ENCODE peak calls at places on chromosome 12, in four cellular contexts. Q is stomach, X is ovary, O is A549. S is an unnamed sample. For H3K4me1, the result is how much of the 10 kb centered on the place peaks cover.

GRCh38 chr12:62933871-62934798 is 815 bp downstream of the PPM1H start:
- DNase-seq in X (peak), Q (peak), O (peak), S (peak)

GRCh38 chr12:19694627-19695026 is 255.3 kb downstream of the AEBP2 start:
- DNase-seq in O (no peak), X (no peak), Q (no peak), S (no peak)

GRCh38 chr12:31736472-31736871 is 7.7 kb upstream of the AMN1 start:
- DNase-seq in O (peak), Q (no peak), X (no peak), S (no peak)

GRCh38 chr12:132186857-132187620 is 42.8 kb downstream of the NOC4L start:
- DNase-seq in X (no peak), O (no peak), Q (no peak), S (no peak)

GRCh38 chr12:58927112-58927511 is 6.8 kb upstream of the LRIG3 start:
- DNase-seq in X (no peak), Q (no peak), O (no peak), S (no peak)

GRCh38 chr12:104465379-104465778 is 8.6 kb downstream of the CHST11 start:
- DNase-seq in O (no peak), X (no peak), Q (no peak), S (no peak)

GRCh38 chr12:115660211-115660805 is 617.2 kb downstream of the MED13L start:
- DNase-seq in Q (peak), O (no peak), X (no peak), S (no peak)

GRCh38 chr12:105226219-105226618 is 9.8 kb downstream of the APPL2 start:
- DNase-seq in X (peak), Q (peak), O (no peak), S (peak)

GRCh38 chr12:103833095-103833777 is 7.8 kb downstream of the NT5DC3 start:
- DNase-seq in X (no peak), O (no peak), Q (no peak), S (no peak)

GRCh38 chr12:126760109-126760508 is 1506.9 kb upstream of the TMEM132C start:
- DNase-seq in O (no peak), X (no peak), Q (no peak), S (no peak)

GRCh38 chr12:62291888-62292760 is 31.9 kb downstream of the USP15 start:
- DNase-seq in X (no peak), Q (no peak), O (peak), S (no peak)

GRCh38 chr12:116077431-116077830 is 200.1 kb downstream of the MED13L start:
- DNase-seq in Q (no peak), O (no peak), X (no peak), S (no peak)

GRCh38 chr12:2813573-2814185 is 1.2 kb downstream of the ITFG2 start:
- DNase-seq in X (no peak), O (peak), Q (no peak), S (no peak)

GRCh38 chr12:112468041-112468440 is 49.3 kb downstream of the PTPN11 start:
- DNase-seq in X (no peak), Q (no peak), O (no peak), S (no peak)

GRCh38 chr12:132604108-132605054 is 6.0 kb downstream of the LRCOL1 start:
- DNase-seq in Q (no peak), O (no peak), X (no peak), S (peak)

GRCh38 chr12:28941248-28941647 is 207.8 kb upstream of the FAR2 start:
- DNase-seq in X (no peak), O (no peak), Q (no peak), S (no peak)

GRCh38 chr12:92628476-92628875 is 74.3 kb upstream of the PLEKHG7 start:
- DNase-seq in X (no peak), O (no peak), Q (no peak), S (no peak)

GRCh38 chr12:3533703-3534386 is 42.8 kb downstream of the PRMT8 start:
- DNase-seq in X (peak), Q (peak), O (no peak), S (no peak)

GRCh38 chr12:82176016-82176415 is 182.2 kb downstream of the CCDC59 start:
- DNase-seq in Q (no peak), X (no peak), O (no peak), S (no peak)

GRCh38 chr12:78864483-78865296 is at the start of gene SYT1:
- DNase-seq in X (peak), O (peak), Q (no peak), S (peak)
- TF ChIP-seq POLR2A in X (no peak), O (peak), Q (no peak), S (no peak)

DNA sequence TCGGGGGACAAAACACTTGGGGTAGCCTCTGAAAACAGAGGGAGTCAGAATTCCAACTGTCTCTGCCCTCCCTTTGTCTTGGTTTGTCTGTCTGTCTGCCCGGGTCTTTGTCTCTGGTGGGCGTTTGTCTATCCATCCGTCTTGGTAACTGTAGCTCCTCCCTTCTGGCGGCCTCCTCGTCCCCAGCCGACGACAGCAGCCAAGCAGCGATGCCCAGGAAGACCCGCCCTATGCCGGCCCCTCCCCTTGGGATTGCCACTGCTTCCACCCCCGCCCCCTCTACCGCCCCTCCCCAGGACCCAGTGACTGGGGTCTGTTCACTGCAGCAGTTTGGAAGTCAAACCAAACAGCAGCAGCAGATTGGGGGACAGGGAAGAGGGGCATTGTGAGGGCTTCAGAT is 2.2 kb upstream of the RARG start:
- DNase-seq in O (no peak), X (no peak), Q (no peak), S (peak)
- H3K4me1 ChIP-seq in O (under half), X (under half), Q (under half), S (under half)

GRCh38 chr12:121238604-121239334 is 28.8 kb downstream of the P2RX4 start:
- DNase-seq in X (no peak), Q (no peak), O (no peak), S (no peak)
- TF ChIP-seq POLR2A in X (no peak), Q (no peak), O (no peak), S (no peak)

DNA sequence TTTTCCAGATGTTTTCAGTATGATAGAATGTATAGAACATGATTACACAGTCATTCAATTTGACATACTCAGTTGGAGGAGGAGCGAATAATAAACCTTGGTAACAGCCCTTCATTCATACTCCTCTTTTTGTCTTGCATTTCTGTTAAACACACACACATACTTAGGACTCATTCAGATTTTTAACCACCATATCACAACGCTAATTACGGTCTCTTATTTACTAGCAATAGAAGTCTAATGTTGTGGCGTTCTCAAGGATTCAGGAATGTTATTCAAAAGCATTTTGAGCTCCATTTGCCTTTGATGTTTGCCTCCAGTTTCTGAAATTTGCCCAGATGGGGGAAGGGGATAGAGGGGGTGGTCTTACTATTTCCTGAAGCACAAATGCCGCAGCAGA is 227.1 kb downstream of the FBXL14 start:
- DNase-seq in O (no peak), Q (no peak), X (no peak), S (no peak)
- H3K4me1 ChIP-seq in O (under half), Q (under half), X (under half), S (under half)

DNA sequence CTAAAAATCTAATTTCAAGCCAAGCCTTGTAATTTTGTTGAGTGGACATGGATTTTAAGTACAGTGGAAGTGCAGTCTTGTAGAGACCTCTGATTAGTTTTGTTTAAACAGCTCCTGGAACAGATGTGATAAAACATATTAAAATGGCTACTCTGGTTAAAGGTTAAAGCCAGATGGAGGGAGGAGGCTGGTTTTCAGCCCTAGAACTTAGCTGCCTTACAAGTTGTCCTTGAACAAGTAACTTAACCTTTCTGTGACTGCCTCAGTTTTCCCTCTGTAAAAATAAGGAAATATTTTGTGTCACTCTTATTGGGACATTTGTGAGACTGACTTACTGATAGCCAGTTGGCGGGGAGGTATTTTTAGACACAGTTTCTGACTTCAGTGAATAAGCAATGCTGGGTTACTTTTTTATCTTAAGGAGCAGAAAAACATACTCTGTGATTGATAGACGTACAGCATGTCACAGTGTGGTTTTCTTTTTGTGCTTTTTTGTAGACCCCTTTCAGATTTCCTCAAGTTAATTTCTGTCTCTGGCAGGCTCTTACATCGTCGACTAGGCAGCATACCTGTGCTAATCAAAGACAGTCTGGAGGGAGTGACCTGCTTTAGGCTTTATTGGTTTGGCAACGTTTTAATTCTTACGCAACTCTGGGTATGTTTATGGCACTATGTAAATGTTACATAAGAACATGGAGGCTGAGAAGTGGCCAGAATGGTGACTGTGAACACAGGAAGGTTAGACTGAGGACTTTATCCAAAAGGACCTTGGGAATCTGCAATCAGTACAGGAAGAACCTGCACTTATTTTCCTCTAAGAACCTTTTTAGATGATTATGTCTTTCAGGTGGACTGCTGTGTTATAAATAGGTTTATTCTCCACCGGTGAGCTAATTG is 3.2 kb downstream of the ACVR1B start:
- DNase-seq in X (no peak), O (peak), Q (peak), S (no peak)
- TF ChIP-seq POLR2A in X (no peak), O (no peak), Q (no peak), S (peak)

GRCh38 chr12:96206957-96207356 is 12.8 kb downstream of the ELK3 start:
- DNase-seq in Q (no peak), O (no peak), X (no peak), S (no peak)

GRCh38 chr12:96204381-96204780 is 10.2 kb downstream of the ELK3 start:
- DNase-seq in Q (no peak), X (no peak), O (no peak), S (no peak)

GRCh38 chr12:96208346-96208745 is 14.2 kb downstream of the ELK3 start:
- DNase-seq in O (no peak), X (no peak), Q (no peak), S (no peak)

GRCh38 chr12:96208801-96209534 is 14.8 kb downstream of the ELK3 start:
- DNase-seq in Q (no peak), X (no peak), O (no peak), S (no peak)

DNA sequence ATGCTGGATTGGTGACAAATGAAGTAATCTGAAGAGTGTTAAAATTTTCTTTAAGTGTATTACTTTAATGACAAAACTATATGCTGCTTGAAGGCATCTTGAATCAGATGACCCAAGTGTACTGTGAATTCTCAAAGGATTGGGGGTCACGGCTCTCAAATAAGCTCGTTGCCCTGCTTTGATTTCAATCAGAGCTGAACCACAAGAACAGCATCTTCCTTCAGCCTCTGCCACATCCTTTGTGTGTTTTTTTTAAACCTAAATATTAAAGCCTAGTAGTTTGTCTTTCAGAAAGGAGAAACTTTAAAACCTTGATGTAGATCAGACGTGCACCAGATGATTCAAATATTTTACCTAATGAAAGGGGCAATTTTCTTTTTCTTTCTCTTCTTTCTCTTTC is 11.7 kb downstream of the ELK3 start:
- DNase-seq in Q (no peak), O (no peak), X (no peak), S (no peak)
- H3K4me1 ChIP-seq in Q (under half), O (under half), X (under half), S (under half)